ENCODE peak calls at places on chromosomes 12 and 14, in five cellular contexts. One of them, this sample, is unnamed.

GRCh38 chr14:102900631-102901571 is 21.6 kb upstream of the AMN start:
- DNase-seq in mucosa of gallbladder: no peak
- DNase-seq in foreskin fibroblast: no peak
- DNase-seq in MV-4-11: no peak
- DNase-seq in naive thymus-derived CD8-positive, alpha-beta T cell: peak; percentile 68
- DNase-seq in this sample: no peak

GRCh38 chr12:79983969-79984629 is 49.2 kb upstream of the PPP1R12A start:
- DNase-seq in mucosa of gallbladder: no peak
- DNase-seq in foreskin fibroblast: peak; percentile 80
- DNase-seq in MV-4-11: no peak
- DNase-seq in naive thymus-derived CD8-positive, alpha-beta T cell: no peak
- DNase-seq in this sample: peak; percentile 55

GRCh38 chr14:22926316-22926715 is 2.9 kb downstream of the PRMT5 start:
- DNase-seq in mucosa of gallbladder: no peak
- DNase-seq in foreskin fibroblast: no peak
- DNase-seq in MV-4-11: no peak
- DNase-seq in naive thymus-derived CD8-positive, alpha-beta T cell: no peak
- DNase-seq in this sample: peak; percentile 41

GRCh38 chr14:50082784-50083466 is 33.4 kb downstream of the VCPKMT start:
- DNase-seq in mucosa of gallbladder: no peak
- DNase-seq in foreskin fibroblast: no peak
- DNase-seq in MV-4-11: peak; percentile 83
- DNase-seq in naive thymus-derived CD8-positive, alpha-beta T cell: peak; percentile 92
- DNase-seq in this sample: peak; percentile 75

GRCh38 chr12:81294325-81295190 is 216.7 kb downstream of the ACSS3 start:
- DNase-seq in mucosa of gallbladder: no peak
- DNase-seq in foreskin fibroblast: no peak
- DNase-seq in MV-4-11: no peak
- DNase-seq in naive thymus-derived CD8-positive, alpha-beta T cell: no peak
- DNase-seq in this sample: peak; percentile 80

GRCh38 chr12:121224591-121224990 is 14.7 kb downstream of the P2RX4 start:
- DNase-seq in mucosa of gallbladder: no peak
- DNase-seq in foreskin fibroblast: no peak
- DNase-seq in MV-4-11: no peak
- DNase-seq in naive thymus-derived CD8-positive, alpha-beta T cell: peak; percentile 58
- DNase-seq in this sample: no peak

GRCh38 chr14:65414961-65415589 is 2.5 kb downstream of the FUT8 start:
- DNase-seq in mucosa of gallbladder: no peak
- DNase-seq in foreskin fibroblast: peak; percentile 67
- DNase-seq in MV-4-11: peak; percentile 35
- DNase-seq in naive thymus-derived CD8-positive, alpha-beta T cell: peak; percentile 42
- DNase-seq in this sample: peak; percentile 69

GRCh38 chr14:61643546-61643945 is 51.8 kb upstream of the HIF1A start:
- DNase-seq in mucosa of gallbladder: no peak
- DNase-seq in foreskin fibroblast: peak; percentile 73
- DNase-seq in MV-4-11: no peak
- DNase-seq in naive thymus-derived CD8-positive, alpha-beta T cell: no peak
- DNase-seq in this sample: peak; percentile 63